ENCODE peak calls at places on chromosomes 1 and 21, in ten cellular contexts. J is neural crest cell; R is CD8-positive, alpha-beta T cell; K is uterus; W is GM13977; D is heart left ventricle; H is pancreas; B is SK-N-SH; M is endothelial cell; N is stomach. P is an unnamed sample.

GRCh38 chr1:235325139-235325538 is 2.8 kb downstream of the ARID4B start:
- DNase-seq in J (no peak), R (no peak), K (no peak), W (no peak), D (no peak), H (no peak), B (no peak), M (no peak), N (no peak), P (no peak)

GRCh38 chr1:160164121-160164520 is 12.7 kb downstream of the ATP1A4 start:
- DNase-seq in J (no peak), R (no peak), K (no peak), W (no peak), D (no peak), H (no peak), B (no peak), M (no peak), N (no peak), P (no peak)

GRCh38 chr1:213244664-213245091 is 193.6 kb downstream of the RPS6KC1 start:
- DNase-seq in J (peak), R (no peak), K (no peak), W (peak), D (no peak), H (no peak), B (peak), M (peak), N (no peak), P (no peak)

GRCh38 chr1:40404670-40405462 is 31.3 kb downstream of the SMAP2 start:
- DNase-seq in J (no peak), R (peak), K (no peak), W (peak), D (no peak), H (no peak), B (peak), M (no peak), N (no peak), P (no peak)

GRCh38 chr1:198326915-198327314 is 170.1 kb downstream of the NEK7 start:
- DNase-seq in J (no peak), R (no peak), K (no peak), W (no peak), D (no peak), H (no peak), B (no peak), M (no peak), N (no peak), P (no peak)

GRCh38 chr1:193408782-193409293 is 222.4 kb upstream of the B3GALT2 start:
- DNase-seq in J (no peak), R (no peak), K (peak), W (no peak), D (peak), H (peak), B (no peak), M (no peak), N (peak), P (peak)

GRCh38 chr1:182718311-182718710 is 33.9 kb upstream of the RGS8 start:
- DNase-seq in J (no peak), R (no peak), K (no peak), W (no peak), D (no peak), H (no peak), B (no peak), M (no peak), N (no peak), P (no peak)

GRCh38 chr1:204507317-204508105 is 8.7 kb upstream of the MDM4 start:
- DNase-seq in J (peak), R (no peak), K (no peak), W (no peak), D (no peak), H (no peak), B (peak), M (peak), N (no peak), P (no peak)

GRCh38 chr1:41317356-41317755 is 43.9 kb upstream of the FOXO6 start:
- DNase-seq in J (no peak), R (no peak), K (no peak), W (no peak), D (no peak), H (no peak), B (no peak), M (no peak), N (no peak), P (no peak)

GRCh38 chr1:201253906-201254624 is 29.2 kb upstream of the PKP1 start:
- DNase-seq in J (no peak), R (no peak), K (no peak), W (no peak), D (no peak), H (no peak), B (peak), M (no peak), N (no peak), P (no peak)

GRCh38 chr1:211975152-211975941 is 60.0 kb downstream of the INTS7 start:
- DNase-seq in J (no peak), R (no peak), K (no peak), W (no peak), D (no peak), H (no peak), B (no peak), M (no peak), N (no peak), P (no peak)

GRCh38 chr1:155064109-155064812 is 721 bp downstream of the EFNA4 start:
- DNase-seq in J (no peak), R (no peak), K (no peak), W (peak), D (no peak), H (peak), B (peak), M (peak), N (no peak), P (no peak)

GRCh38 chr1:178706467-178706866 is 18.6 kb upstream of the RALGPS2 start:
- DNase-seq in J (no peak), R (no peak), K (peak), W (no peak), D (no peak), H (no peak), B (no peak), M (no peak), N (no peak), P (no peak)

GRCh38 chr1:41411229-41411628 is 50.0 kb downstream of the FOXO6 start:
- DNase-seq in J (no peak), R (no peak), K (no peak), W (no peak), D (no peak), H (no peak), B (no peak), M (no peak), N (no peak), P (no peak)

GRCh38 chr21:25370311-25370744 is 237.0 kb downstream of the MRPL39 start:
- DNase-seq in J (no peak), R (no peak), K (no peak), W (no peak), D (no peak), H (peak), B (no peak), M (no peak), N (no peak), P (no peak)

GRCh38 chr1:52603680-52604501 is 1.7 kb downstream of the GPX7 start:
- DNase-seq in J (no peak), R (no peak), K (no peak), W (no peak), D (no peak), H (no peak), B (no peak), M (no peak), N (no peak), P (no peak)

GRCh38 chr1:243686149-243686548 is 163.9 kb downstream of the AKT3 start:
- DNase-seq in J (no peak), R (no peak), K (no peak), W (no peak), D (no peak), H (no peak), B (no peak), M (no peak), N (no peak), P (no peak)

GRCh38 chr1:107546571-107546970 is 405.7 kb downstream of the NTNG1 start:
- DNase-seq in J (no peak), R (no peak), K (no peak), W (no peak), D (no peak), H (no peak), B (no peak), M (no peak), N (no peak), P (no peak)

GRCh38 chr1:1173793-1174415 is at the start of gene TTLL10:
- DNase-seq in J (no peak), R (peak), K (no peak), W (peak), D (peak), H (peak), B (peak), M (peak), N (no peak), P (no peak)

GRCh38 chr1:75097686-75098085 is 36.5 kb upstream of the LHX8 start:
- DNase-seq in J (no peak), R (no peak), K (no peak), W (no peak), D (no peak), H (peak), B (peak), M (no peak), N (no peak), P (no peak)

GRCh38 chr1:221874285-221875003 is 132.6 kb upstream of the DUSP10 start:
- DNase-seq in J (no peak), R (no peak), K (no peak), W (no peak), D (no peak), H (no peak), B (no peak), M (no peak), N (no peak), P (no peak)
- TF ChIP-seq CTCF in J (no peak), R (no peak), K (no peak), W (no peak), D (no peak), H (no peak), B (no peak), M (no peak), N (no peak), P (no peak)

GRCh38 chr1:34780528-34780927 is 486 bp upstream of the GJB3 start:
- DNase-seq in J (no peak), R (no peak), K (no peak), W (no peak), D (no peak), H (no peak), B (no peak), M (no peak), N (no peak), P (no peak)

GRCh38 chr1:34779962-34780361 is 1.1 kb upstream of the GJB3 start:
- DNase-seq in J (no peak), R (no peak), K (no peak), W (no peak), D (no peak), H (no peak), B (no peak), M (no peak), N (no peak), P (no peak)

GRCh38 chr1:34781844-34782391 is 904 bp downstream of the GJB3 start:
- DNase-seq in J (no peak), R (no peak), K (no peak), W (no peak), D (no peak), H (no peak), B (no peak), M (no peak), N (peak), P (no peak)

GRCh38 chr1:34779526-34779925 is 1.5 kb upstream of the GJB3 start:
- DNase-seq in J (no peak), R (no peak), K (no peak), W (no peak), D (no peak), H (no peak), B (no peak), M (no peak), N (no peak), P (no peak)

DNA sequence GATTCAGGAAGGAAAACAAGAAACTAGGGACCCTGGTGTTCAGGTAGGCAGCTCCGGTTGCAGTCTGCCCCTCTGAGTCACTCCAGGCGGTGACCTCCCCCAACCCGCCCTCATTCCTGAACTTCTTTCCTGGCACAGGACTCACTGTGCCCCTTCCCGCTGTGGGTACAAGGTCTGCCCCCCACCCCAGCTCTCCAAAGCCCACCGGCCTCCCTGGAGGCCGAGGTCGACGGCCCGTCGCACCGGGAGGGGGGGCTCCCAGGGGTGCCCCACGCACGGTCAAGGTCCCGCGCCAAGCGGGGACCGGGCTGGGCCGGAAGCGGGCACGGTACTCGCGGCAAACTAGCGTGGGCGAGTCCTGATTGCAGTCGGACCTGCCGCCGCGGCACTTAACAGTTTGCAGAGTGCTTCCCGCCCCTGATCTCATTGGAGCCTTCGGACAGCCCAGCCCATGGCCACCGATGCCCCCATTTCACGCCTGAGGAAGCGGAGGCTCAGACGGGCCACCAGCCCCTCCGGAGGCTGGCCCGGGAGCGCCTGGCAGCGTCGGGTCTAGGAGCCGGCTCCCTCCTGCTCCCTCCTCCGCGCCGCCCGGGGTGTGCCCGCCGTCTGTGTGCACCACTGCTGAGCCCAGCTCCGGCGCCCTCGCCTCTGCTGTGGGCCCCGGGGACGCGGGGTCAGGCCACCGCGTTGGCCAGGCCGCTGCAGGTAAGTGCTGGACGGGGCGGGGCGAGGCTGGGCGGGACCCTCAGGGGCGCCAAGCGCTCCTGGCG is at the start of gene GJB3:
- DNase-seq in J (no peak), R (no peak), K (no peak), W (no peak), D (no peak), H (no peak), B (peak), M (peak), N (no peak), P (no peak)
- TF ChIP-seq CTCF in J (no peak), R (no peak), K (no peak), W (no peak), D (no peak), H (no peak), B (no peak), M (no peak), N (no peak), P (no peak)

GRCh38 chr1:145977016-145977415 is 12.5 kb downstream of the POLR3GL start:
- DNase-seq in J (no peak), R (no peak), K (no peak), W (no peak), D (no peak), H (no peak), B (no peak), M (no peak), N (no peak), P (no peak)

GRCh38 chr1:145979746-145980435 is 15.4 kb downstream of the POLR3GL start:
- DNase-seq in J (no peak), R (peak), K (no peak), W (no peak), D (no peak), H (no peak), B (no peak), M (no peak), N (peak), P (no peak)

GRCh38 chr1:145978477-145978859 is 14.0 kb downstream of the POLR3GL start:
- DNase-seq in J (no peak), R (no peak), K (no peak), W (no peak), D (no peak), H (no peak), B (no peak), M (no peak), N (no peak), P (no peak)

GRCh38 chr1:145977486-145978476 is 13.3 kb downstream of the POLR3GL start:
- DNase-seq in J (peak), R (peak), K (peak), W (peak), D (no peak), H (peak), B (peak), M (peak), N (peak), P (no peak)

GRCh38 chr1:145978860-145979745 is 14.6 kb downstream of the POLR3GL start:
- DNase-seq in J (peak), R (peak), K (peak), W (peak), D (peak), H (peak), B (peak), M (peak), N (peak), P (peak)
- TF ChIP-seq CTCF in J (peak), R (peak), K (peak), W (peak), D (no peak), H (no peak), B (peak), M (no peak), N (peak), P (no peak)

GRCh38 chr1:3348196-3348865 is 106.1 kb upstream of the ARHGEF16 start:
- DNase-seq in J (no peak), R (no peak), K (no peak), W (no peak), D (no peak), H (no peak), B (no peak), M (no peak), N (no peak), P (no peak)

GRCh38 chr1:3346478-3346877 is 108.0 kb upstream of the ARHGEF16 start:
- DNase-seq in J (no peak), R (no peak), K (no peak), W (no peak), D (no peak), H (no peak), B (no peak), M (no peak), N (no peak), P (no peak)

GRCh38 chr1:3349161-3349967 is 105.1 kb upstream of the ARHGEF16 start:
- DNase-seq in J (peak), R (no peak), K (no peak), W (no peak), D (peak), H (no peak), B (no peak), M (no peak), N (peak), P (no peak)

GRCh38 chr1:3345792-3346191 is 108.7 kb upstream of the ARHGEF16 start:
- DNase-seq in J (no peak), R (no peak), K (no peak), W (no peak), D (no peak), H (no peak), B (no peak), M (no peak), N (no peak), P (no peak)

GRCh38 chr1:3347257-3348020 is 107.0 kb upstream of the ARHGEF16 start:
- DNase-seq in J (no peak), R (no peak), K (no peak), W (no peak), D (no peak), H (no peak), B (no peak), M (no peak), N (peak), P (no peak)
- TF ChIP-seq CTCF in J (no peak), R (no peak), K (no peak), W (no peak), D (no peak), H (no peak), B (no peak), M (no peak), N (no peak), P (no peak)

GRCh38 chr1:59595774-59596173 is 219.0 kb upstream of the HOOK1 start:
- DNase-seq in J (no peak), R (no peak), K (no peak), W (no peak), D (no peak), H (no peak), B (no peak), M (no peak), N (no peak), P (no peak)
- TF ChIP-seq CTCF in J (no peak), R (no peak), K (no peak), W (no peak), D (no peak), H (no peak), B (no peak), M (no peak), N (no peak), P (no peak)